ENCODE peak calls at places on chromosome X, in four cellular contexts. M is pancreas, H is left lung, V is lung. S is an unnamed sample. For H3K27me3, the result is how much of the 10 kb centered on the place peaks cover.

GRCh38 chrX:20666316-20666715 is 399.6 kb upstream of the RPS6KA3 start:
- DNase-seq in M (no peak), H (no peak), V (no peak), S (no peak)

GRCh38 chrX:45761920-45762319 is 561.2 kb upstream of the DIPK2B start:
- DNase-seq in M (no peak), H (no peak), V (no peak), S (no peak)

GRCh38 chrX:46326161-46326560 is 219.1 kb downstream of the ZNF674 start:
- DNase-seq in M (no peak), H (no peak), V (no peak), S (no peak)

GRCh38 chrX:153926863-153927685 is 1.0 kb upstream of the ARHGAP4 start:
- DNase-seq in M (no peak), H (peak), V (peak), S (no peak)

GRCh38 chrX:105711805-105712204 is 110.5 kb upstream of the NRK start:
- DNase-seq in M (no peak), H (no peak), V (no peak), S (no peak)

GRCh38 chrX:153507484-153508178 is 9.8 kb upstream of the ATP2B3 start:
- DNase-seq in M (peak), H (peak), V (peak), S (peak)

GRCh38 chrX:132750312-132751042 is 208.0 kb downstream of the HS6ST2 start:
- DNase-seq in M (no peak), H (no peak), V (no peak), S (no peak)

GRCh38 chrX:6701085-6701484 is 166.2 kb upstream of the VCX3A start:
- DNase-seq in M (no peak), H (no peak), V (no peak), S (no peak)

GRCh38 chrX:49878128-49878833 is 1.0 kb upstream of the USP27X start:
- DNase-seq in M (peak), H (no peak), V (no peak), S (no peak)

GRCh38 chrX:37349131-37350033 is at the start of gene PRRG1:
- DNase-seq in M (peak), H (peak), V (peak), S (peak)

GRCh38 chrX:16560173-16560572 is 89.8 kb upstream of the S100G start:
- DNase-seq in M (no peak), H (no peak), V (no peak), S (no peak)

GRCh38 chrX:50747471-50747900 is 66.5 kb downstream of the SHROOM4 start:
- DNase-seq in M (no peak), H (no peak), V (no peak), S (peak)

GRCh38 chrX:153779891-153780677 is 757 bp upstream of the SRPK3 start:
- DNase-seq in M (no peak), H (no peak), V (no peak), S (no peak)

GRCh38 chrX:39972340-39972739 is 125.4 kb downstream of the BCOR start:
- DNase-seq in M (no peak), H (no peak), V (no peak), S (no peak)

GRCh38 chrX:146243071-146243470 is 425.4 kb downstream of the SLITRK2 start:
- DNase-seq in M (no peak), H (no peak), V (no peak), S (no peak)

GRCh38 chrX:45295587-45295986 is 94.9 kb upstream of the DIPK2B start:
- DNase-seq in M (no peak), H (no peak), V (no peak), S (peak)

GRCh38 chrX:149151805-149152757 is 353.0 kb downstream of the IDS start:
- DNase-seq in M (no peak), H (no peak), V (no peak), S (no peak)
- H3K27me3 ChIP-seq in M (under half), H (under half), V (under half), S (under half)

GRCh38 chrX:135741192-135741715 is 26.7 kb downstream of the CT45A3 start:
- DNase-seq in M (no peak), H (no peak), V (no peak), S (no peak)
- H3K4me3 ChIP-seq in M (no peak), H (no peak), V (no peak), S (no peak)

GRCh38 chrX:129762448-129762847 is 17.3 kb upstream of the SASH3 start:
- DNase-seq in M (no peak), H (no peak), V (no peak), S (no peak)

GRCh38 chrX:129761596-129761995 is 18.2 kb upstream of the SASH3 start:
- DNase-seq in M (no peak), H (no peak), V (no peak), S (no peak)

GRCh38 chrX:129760981-129761380 is 18.8 kb upstream of the SASH3 start:
- DNase-seq in M (no peak), H (no peak), V (no peak), S (no peak)

GRCh38 chrX:129760155-129760554 is 19.6 kb upstream of the SASH3 start:
- DNase-seq in M (no peak), H (no peak), V (no peak), S (no peak)

DNA sequence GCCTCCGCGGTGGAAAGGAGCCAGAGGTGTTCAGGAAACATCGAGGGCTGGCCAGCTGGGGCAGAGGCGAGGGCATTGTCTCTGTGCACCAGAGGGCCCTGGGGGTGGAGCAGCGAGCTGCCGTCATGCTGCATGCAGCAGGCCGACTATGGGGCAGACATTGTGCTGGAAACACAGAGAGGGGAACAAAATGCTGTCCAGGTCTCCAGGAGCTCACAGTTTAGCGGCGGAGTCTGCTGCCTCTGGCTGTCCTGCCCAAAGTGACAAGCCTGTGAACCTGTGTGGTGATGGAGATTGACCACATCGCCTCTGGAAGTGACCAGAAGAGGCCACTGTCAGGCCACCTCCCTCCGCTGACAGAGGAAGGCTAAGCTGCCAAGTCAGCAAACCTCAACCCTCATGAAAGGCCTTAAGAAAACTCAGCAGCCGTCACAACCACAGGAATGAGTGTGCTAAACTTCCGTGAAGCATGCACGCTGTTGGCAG is 20.1 kb upstream of the SASH3 start:
- DNase-seq in M (no peak), H (peak), V (no peak), S (no peak)
- TF ChIP-seq CTCF in M (no peak), H (no peak), V (no peak), S (no peak)

GRCh38 chrX:116435597-116435996 is 809 bp upstream of the SLC6A14 start:
- DNase-seq in M (no peak), H (no peak), V (no peak), S (no peak)

DNA sequence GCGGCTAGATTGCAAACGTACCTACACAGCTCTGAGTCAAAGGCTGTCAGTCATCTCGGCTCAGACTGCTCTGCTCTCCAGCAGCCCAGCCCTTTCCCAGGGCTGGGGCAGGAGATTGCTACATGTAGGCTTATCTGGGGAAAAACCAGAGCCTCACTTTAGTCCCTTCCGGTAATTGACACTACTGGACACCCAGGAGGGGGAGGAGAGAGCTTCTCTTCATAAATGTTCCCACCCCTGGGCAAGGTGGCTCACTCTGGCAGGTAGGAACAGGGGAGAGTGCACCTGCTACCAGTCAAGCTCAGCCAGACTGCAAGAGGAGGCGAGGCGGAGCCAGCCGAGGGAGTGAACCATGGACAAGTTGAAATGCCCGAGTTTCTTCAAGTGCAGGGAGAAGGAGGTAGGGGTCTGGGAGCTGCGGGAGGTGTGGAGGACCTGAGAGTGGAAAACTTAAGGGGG is at the start of gene SLC6A14:
- DNase-seq in M (peak), H (peak), V (peak), S (no peak)
- H3K27me3 ChIP-seq in M (under half), H (under half), V (under half), S (under half)